ENCODE peak calls at places on chromosomes 2 and 18, in four cellular contexts. A, T, W and Z are unnamed samples.

GRCh38 chr2:84906900-84907714 is 1.7 kb downstream of the TMSB10 start:
- DNase-seq in T (peak), A (peak), W (peak), Z (peak)

GRCh38 chr18:79373736-79374135 is 22.0 kb upstream of the NFATC1 start:
- DNase-seq in T (no peak), A (no peak), W (no peak), Z (no peak)

GRCh38 chr18:48950536-48951447 is at the start of gene SMAD7:
- DNase-seq in T (no peak), A (no peak), W (no peak), Z (no peak)

GRCh38 chr2:128442053-128442751 is 123.5 kb upstream of the HS6ST1 start:
- DNase-seq in T (no peak), A (no peak), W (peak), Z (peak)

GRCh38 chr2:240528406-240529040 is 29.3 kb downstream of the ANKMY1 start:
- DNase-seq in T (no peak), A (no peak), W (no peak), Z (no peak)

GRCh38 chr2:104939570-104940235 is 85.8 kb downstream of the POU3F3 start:
- DNase-seq in T (no peak), A (no peak), W (no peak), Z (no peak)

GRCh38 chr2:23092831-23093230 is 292.1 kb upstream of the KLHL29 start:
- DNase-seq in A (peak), W (no peak), T (no peak), Z (no peak)

GRCh38 chr2:241734467-241735208 is at the start of gene D2HGDH:
- DNase-seq in A (peak), W (peak), T (peak), Z (peak)

GRCh38 chr2:96699621-96700020 is 40.2 kb downstream of the LMAN2L start:
- DNase-seq in A (no peak), W (no peak), T (no peak), Z (no peak)

GRCh38 chr2:197500503-197501179 is 462 bp downstream of the HSPE1 start:
- DNase-seq in W (no peak), T (no peak), A (peak), Z (no peak)

GRCh38 chr2:204625135-204625534 is 79.9 kb downstream of the PARD3B start:
- DNase-seq in W (no peak), A (no peak), T (no peak), Z (no peak)
- TF ChIP-seq CTCF in W (peak), A (no peak), T (no peak), Z (no peak)

DNA sequence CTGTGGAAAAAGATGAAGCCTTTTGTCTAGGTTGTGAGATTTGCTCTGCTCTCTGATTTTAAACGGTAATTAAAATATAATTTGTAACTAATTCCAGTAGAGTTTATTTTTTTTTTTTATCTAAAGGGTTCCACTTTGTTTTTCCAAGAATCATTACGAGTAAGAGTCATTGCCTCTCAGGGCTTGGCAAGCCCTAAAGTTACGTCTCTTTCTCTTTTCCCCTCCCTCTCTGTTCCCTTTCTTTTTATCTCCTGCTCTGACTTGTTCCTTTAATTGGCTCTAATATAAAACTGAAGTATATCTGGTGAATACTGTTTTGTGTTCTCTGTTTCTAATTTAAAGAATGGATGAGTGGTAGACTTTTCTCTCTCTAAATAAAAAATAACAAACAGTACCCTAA is 75.8 kb downstream of the CALCRL start:
- DNase-seq in W (no peak), T (no peak), A (no peak), Z (no peak)
- H3K4me3 ChIP-seq in W (no peak), T (no peak), A (no peak), Z (no peak)

DNA sequence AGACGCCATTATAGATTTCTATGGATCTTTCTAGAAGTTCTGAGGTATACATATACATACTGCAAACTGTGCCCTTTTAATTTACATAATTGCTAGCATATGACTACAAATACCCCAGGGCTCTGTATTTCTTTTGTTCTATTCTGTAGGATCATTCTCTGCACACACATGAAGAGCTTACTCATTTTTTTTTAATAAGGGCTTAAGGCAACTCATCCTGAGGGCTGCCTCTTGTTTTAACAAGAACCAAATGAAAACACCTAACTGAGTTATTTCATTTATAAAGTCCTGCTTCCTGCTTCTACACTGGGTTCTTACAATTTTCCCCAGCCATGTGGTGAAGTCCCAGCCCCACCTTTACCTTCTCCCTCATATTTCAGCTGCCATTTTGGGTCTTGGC is 390.5 kb downstream of the IRS1 start:
- DNase-seq in A (no peak), W (no peak), T (no peak), Z (no peak)
- H3K27ac ChIP-seq in A (no peak), W (no peak), T (no peak), Z (no peak)

GRCh38 chr2:98263362-98263761 is 82.9 kb upstream of the CNGA3 start:
- DNase-seq in T (no peak), A (no peak), W (no peak), Z (no peak)

GRCh38 chr2:98269830-98270229 is 76.4 kb upstream of the CNGA3 start:
- DNase-seq in W (no peak), T (no peak), A (no peak), Z (no peak)

GRCh38 chr2:98269274-98269673 is 77.0 kb upstream of the CNGA3 start:
- DNase-seq in T (peak), A (peak), W (peak), Z (no peak)
- TF ChIP-seq CTCF in T (peak), A (peak), W (peak), Z (peak)

GRCh38 chr2:65663831-65664407 is 231.5 kb upstream of the SPRED2 start:
- DNase-seq in W (no peak), A (no peak), T (no peak), Z (no peak)

GRCh38 chr2:65660340-65660739 is 227.9 kb upstream of the SPRED2 start:
- DNase-seq in T (no peak), A (no peak), W (peak), Z (no peak)

GRCh38 chr2:65664931-65665330 is 232.5 kb upstream of the SPRED2 start:
- DNase-seq in W (no peak), T (no peak), A (no peak), Z (no peak)

GRCh38 chr2:65662654-65663432 is 230.4 kb upstream of the SPRED2 start:
- DNase-seq in A (no peak), W (no peak), T (no peak), Z (no peak)

GRCh38 chr2:65661980-65662653 is 229.7 kb upstream of the SPRED2 start:
- DNase-seq in A (no peak), W (no peak), T (no peak), Z (no peak)
- H3K4me3 ChIP-seq in A (no peak), W (no peak), T (no peak), Z (no peak)

GRCh38 chr2:231521443-231521842 is 8.8 kb downstream of the NMUR1 start:
- DNase-seq in T (no peak), W (no peak), A (no peak), Z (no peak)
- H3K27ac ChIP-seq in T (no peak), W (no peak), A (no peak), Z (no peak)

DNA sequence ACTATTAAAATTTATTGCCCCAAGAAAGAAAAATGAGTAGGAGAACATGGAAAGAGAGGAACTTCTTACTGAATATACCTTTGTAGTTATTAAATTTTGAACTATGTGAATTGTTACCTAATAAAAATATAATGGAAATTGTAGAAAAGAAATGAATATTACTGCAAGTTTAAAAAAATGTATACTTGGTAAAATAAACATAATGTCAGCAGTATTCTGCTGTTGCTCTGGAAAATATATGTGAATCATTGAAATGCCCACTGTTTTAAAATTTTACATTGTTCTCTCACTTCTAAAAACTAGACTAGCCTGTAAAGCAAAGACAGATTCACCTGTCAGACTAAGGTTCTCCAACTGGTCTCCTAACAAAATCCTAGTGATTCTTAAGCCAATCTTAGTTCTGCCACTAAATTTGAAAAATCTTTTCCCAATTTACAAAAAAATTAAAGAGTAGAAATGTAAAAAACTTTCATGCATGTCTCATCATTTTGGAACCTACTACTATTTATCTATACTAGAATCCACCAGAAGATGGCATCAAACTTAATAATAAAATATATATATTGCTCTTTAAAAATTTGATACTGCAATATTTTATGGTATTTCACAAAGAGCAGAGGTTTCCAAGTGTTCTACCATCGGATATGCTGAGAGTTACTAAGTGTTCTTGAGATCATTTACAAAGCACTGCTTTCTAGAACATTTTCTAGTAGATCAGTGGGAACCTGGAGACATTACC is 22.3 kb upstream of the TMEM237 start:
- DNase-seq in T (no peak), A (no peak), W (no peak), Z (no peak)
- TF ChIP-seq CTCF in T (no peak), A (peak), W (no peak), Z (no peak)